ENCODE peak calls at places on chromosome 15, in ten cellular contexts. One of them, this sample, is unnamed.
A peak's percentile ranks its signal among the peaks of the same experiment; 100 is the strongest.

GRCh38 chr15:100859970-100860828 is 19.4 kb upstream of the ALDH1A3 start:
- DNase-seq in amygdala: no peak
- DNase-seq in NCI-H1694: no peak
- DNase-seq in iPS-NIHi11: no peak
- DNase-seq in A549: no peak
- DNase-seq in psoas muscle: no peak
- DNase-seq in right cardiac atrium: no peak
- DNase-seq in T-cell: no peak
- DNase-seq in foreskin fibroblast: no peak
- DNase-seq in GM10248: no peak
- DNase-seq in this sample: no peak

GRCh38 chr15:78438595-78439285 is 724 bp downstream of the IREB2 start:
- DNase-seq in iPS-NIHi11: peak; percentile 43
- DNase-seq in A549: peak; percentile 43
- DNase-seq in psoas muscle: no peak
- DNase-seq in T-cell: no peak
- DNase-seq in foreskin fibroblast: peak; percentile 38
- DNase-seq in amygdala: no peak
- DNase-seq in right cardiac atrium: no peak
- DNase-seq in NCI-H1694: no peak
- DNase-seq in GM10248: peak; percentile 24
- DNase-seq in this sample: no peak

GRCh38 chr15:65249641-65250040 is 37.0 kb downstream of the PARP16 start:
- DNase-seq in A549: no peak
- DNase-seq in amygdala: no peak
- DNase-seq in foreskin fibroblast: no peak
- DNase-seq in NCI-H1694: no peak
- DNase-seq in iPS-NIHi11: no peak
- DNase-seq in psoas muscle: no peak
- DNase-seq in GM10248: peak; percentile 80
- DNase-seq in T-cell: no peak
- DNase-seq in right cardiac atrium: no peak
- DNase-seq in this sample: no peak

GRCh38 chr15:23860290-23860751 is 173.2 kb upstream of the NDN start:
- DNase-seq in GM10248: no peak
- DNase-seq in right cardiac atrium: no peak
- DNase-seq in A549: no peak
- DNase-seq in iPS-NIHi11: peak; percentile 62
- DNase-seq in amygdala: no peak
- DNase-seq in NCI-H1694: no peak
- DNase-seq in psoas muscle: no peak
- DNase-seq in foreskin fibroblast: no peak
- DNase-seq in T-cell: no peak
- DNase-seq in this sample: no peak

GRCh38 chr15:42194502-42194901 is 13.6 kb downstream of the VPS39 start:
- DNase-seq in psoas muscle: no peak
- DNase-seq in T-cell: no peak
- DNase-seq in NCI-H1694: no peak
- DNase-seq in GM10248: no peak
- DNase-seq in amygdala: no peak
- DNase-seq in iPS-NIHi11: no peak
- DNase-seq in A549: no peak
- DNase-seq in foreskin fibroblast: peak; percentile 84
- DNase-seq in right cardiac atrium: no peak
- DNase-seq in this sample: peak; percentile 73

GRCh38 chr15:88610756-88611231 is 10.3 kb upstream of the AEN start:
- DNase-seq in iPS-NIHi11: no peak
- DNase-seq in right cardiac atrium: no peak
- DNase-seq in foreskin fibroblast: peak; percentile 36
- DNase-seq in A549: no peak
- DNase-seq in NCI-H1694: no peak
- DNase-seq in psoas muscle: no peak
- DNase-seq in amygdala: no peak
- DNase-seq in T-cell: no peak
- DNase-seq in GM10248: no peak
- DNase-seq in this sample: no peak

GRCh38 chr15:76996526-76997401 is 1.8 kb downstream of the PSTPIP1 start:
- DNase-seq in NCI-H1694: no peak
- DNase-seq in A549: no peak
- DNase-seq in right cardiac atrium: peak; percentile 86
- DNase-seq in iPS-NIHi11: no peak
- DNase-seq in amygdala: no peak
- DNase-seq in foreskin fibroblast: peak; percentile 35
- DNase-seq in T-cell: no peak
- DNase-seq in GM10248: no peak
- DNase-seq in psoas muscle: peak; percentile 52
- DNase-seq in this sample: no peak

GRCh38 chr15:73927003-73927475 is 777 bp downstream of the LOXL1 start:
- DNase-seq in psoas muscle: peak; percentile 60
- DNase-seq in foreskin fibroblast: peak; percentile 68
- DNase-seq in T-cell: no peak
- DNase-seq in GM10248: peak; percentile 44
- DNase-seq in iPS-NIHi11: peak; percentile 84
- DNase-seq in amygdala: no peak
- DNase-seq in A549: no peak
- DNase-seq in right cardiac atrium: peak; percentile 85
- DNase-seq in NCI-H1694: no peak
- DNase-seq in this sample: no peak

GRCh38 chr15:40045572-40046217 is 6.7 kb upstream of the SRP14 start:
- DNase-seq in psoas muscle: no peak
- DNase-seq in A549: no peak
- DNase-seq in T-cell: no peak
- DNase-seq in GM10248: no peak
- DNase-seq in right cardiac atrium: no peak
- DNase-seq in amygdala: no peak
- DNase-seq in NCI-H1694: no peak
- DNase-seq in iPS-NIHi11: no peak
- DNase-seq in foreskin fibroblast: no peak
- DNase-seq in this sample: no peak

GRCh38 chr15:67146214-67146613 is 80.8 kb downstream of the SMAD3 start:
- DNase-seq in GM10248: no peak
- DNase-seq in foreskin fibroblast: peak; percentile 60
- DNase-seq in amygdala: no peak
- DNase-seq in iPS-NIHi11: no peak
- DNase-seq in NCI-H1694: peak; percentile 78
- DNase-seq in right cardiac atrium: peak; percentile 78
- DNase-seq in psoas muscle: peak; percentile 71
- DNase-seq in A549: no peak
- DNase-seq in T-cell: no peak
- DNase-seq in this sample: peak; percentile 73

GRCh38 chr15:64640146-64640868 is 135.1 kb downstream of the RBPMS2 start:
- DNase-seq in right cardiac atrium: no peak
- DNase-seq in GM10248: no peak
- DNase-seq in iPS-NIHi11: no peak
- DNase-seq in T-cell: no peak
- DNase-seq in foreskin fibroblast: no peak
- DNase-seq in psoas muscle: no peak
- DNase-seq in A549: no peak
- DNase-seq in amygdala: no peak
- DNase-seq in NCI-H1694: no peak
- DNase-seq in this sample: no peak

GRCh38 chr15:95591270-95591669 is 739.2 kb upstream of the NR2F2 start:
- DNase-seq in right cardiac atrium: no peak
- DNase-seq in A549: no peak
- DNase-seq in GM10248: no peak
- DNase-seq in foreskin fibroblast: no peak
- DNase-seq in T-cell: no peak
- DNase-seq in psoas muscle: no peak
- DNase-seq in NCI-H1694: no peak
- DNase-seq in amygdala: no peak
- DNase-seq in iPS-NIHi11: no peak
- DNase-seq in this sample: no peak

GRCh38 chr15:63512148-63512547 is 7.8 kb downstream of the USP3 start:
- DNase-seq in T-cell: no peak
- DNase-seq in iPS-NIHi11: no peak
- DNase-seq in right cardiac atrium: no peak
- DNase-seq in psoas muscle: no peak
- DNase-seq in foreskin fibroblast: no peak
- DNase-seq in A549: no peak
- DNase-seq in NCI-H1694: no peak
- DNase-seq in amygdala: no peak
- DNase-seq in GM10248: no peak
- DNase-seq in this sample: no peak

GRCh38 chr15:42494998-42495360 is 455 bp upstream of the SNAP23 start:
- DNase-seq in NCI-H1694: no peak
- DNase-seq in foreskin fibroblast: peak; percentile 79
- DNase-seq in A549: peak; percentile 25
- DNase-seq in amygdala: no peak
- DNase-seq in psoas muscle: no peak
- DNase-seq in right cardiac atrium: no peak
- DNase-seq in iPS-NIHi11: no peak
- DNase-seq in T-cell: no peak
- DNase-seq in GM10248: no peak
- DNase-seq in this sample: peak; percentile 27

GRCh38 chr15:36785396-36785795 is 206.0 kb downstream of the CDIN1 start:
- DNase-seq in GM10248: no peak
- DNase-seq in right cardiac atrium: no peak
- DNase-seq in foreskin fibroblast: no peak
- DNase-seq in NCI-H1694: no peak
- DNase-seq in amygdala: no peak
- DNase-seq in T-cell: no peak
- DNase-seq in iPS-NIHi11: no peak
- DNase-seq in psoas muscle: no peak
- DNase-seq in A549: no peak
- DNase-seq in this sample: no peak

GRCh38 chr15:40046721-40047412 is 7.9 kb upstream of the SRP14 start:
- DNase-seq in foreskin fibroblast: peak; percentile 79
- DNase-seq in GM10248: no peak
- DNase-seq in amygdala: no peak
- DNase-seq in A549: peak; percentile 30
- DNase-seq in psoas muscle: no peak
- DNase-seq in iPS-NIHi11: no peak
- DNase-seq in T-cell: no peak
- DNase-seq in right cardiac atrium: no peak
- DNase-seq in NCI-H1694: no peak
- DNase-seq in this sample: peak; percentile 50